ENCODE peak calls at places on chromosomes 6 and 20, in five cellular contexts. E, S, D, K and H are unnamed samples. For H3K36me3 and H3K27me3, the result is how much of the 10 kb centered on the place peaks cover.

GRCh38 chr20:22619806-22620205 is 35.4 kb upstream of the FOXA2 start:
- DNase-seq in E (no peak), S (no peak), K (no peak), D (no peak), H (peak)

GRCh38 chr20:25275813-25276532 is 28.1 kb downstream of the PYGB start:
- DNase-seq in S (no peak), K (no peak), E (no peak), D (peak), H (peak)

GRCh38 chr6:153131037-153131981 is at the start of gene RGS17:
- DNase-seq in K (peak), E (peak), D (peak), S (peak), H (peak)

GRCh38 chr20:60101201-60101893 is 143.1 kb downstream of the CDH26 start:
- DNase-seq in E (no peak), D (no peak), S (no peak), K (no peak), H (no peak)

GRCh38 chr20:36435799-36436541 is 105.3 kb upstream of the MYL9 start:
- DNase-seq in S (peak), D (peak), E (peak), K (peak), H (peak)

GRCh38 chr6:160031442-160031841 is 62.6 kb downstream of the IGF2R start:
- DNase-seq in E (no peak), K (peak), S (no peak), D (no peak), H (no peak)

GRCh38 chr20:10550204-10551118 is 115.4 kb downstream of the SLX4IP start:
- DNase-seq in S (no peak), E (no peak), D (no peak), K (no peak), H (no peak)

GRCh38 chr6:125421853-125422252 is 120.1 kb upstream of the HDDC2 start:
- DNase-seq in E (no peak), D (no peak), S (peak), K (peak), H (peak)

GRCh38 chr20:37534401-37535157 is 6.9 kb upstream of the BLCAP start:
- DNase-seq in D (peak), S (peak), E (peak), K (peak), H (peak)

GRCh38 chr6:25193865-25194679 is 85.1 kb upstream of the CARMIL1 start:
- DNase-seq in K (no peak), D (no peak), E (no peak), S (no peak), H (no peak)

DNA sequence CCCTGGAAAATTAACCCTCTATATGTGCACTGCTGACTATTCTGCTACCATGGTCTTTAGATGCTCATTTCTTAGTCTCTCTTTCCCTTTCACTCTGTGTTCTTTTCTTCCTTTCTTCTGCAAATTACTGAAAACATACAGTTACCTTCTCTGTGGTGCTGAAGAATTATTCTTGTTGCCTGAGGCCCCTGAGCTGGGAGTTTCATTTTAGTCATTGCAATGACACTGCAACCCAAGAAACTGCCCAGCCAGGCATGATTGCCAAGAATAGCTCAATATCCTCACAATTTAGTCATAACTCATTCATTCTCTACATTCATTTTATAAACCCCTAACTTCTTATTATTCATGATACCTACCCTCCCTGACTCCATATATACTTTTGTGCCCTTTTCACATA is 245.8 kb upstream of the RAB32 start:
- DNase-seq in E (no peak), D (no peak), K (no peak), S (no peak), H (no peak)
- H3K36me3 ChIP-seq in E (under half), D (under half), K (under half), S (under half), H (under half)

GRCh38 chr20:57397004-57397692 is 6.0 kb downstream of the RBM38 start:
- DNase-seq in D (no peak), S (no peak), E (no peak), K (peak), H (no peak)
- H3K4me3 ChIP-seq in D (no peak), S (no peak), E (peak), K (no peak), H (no peak)

DNA sequence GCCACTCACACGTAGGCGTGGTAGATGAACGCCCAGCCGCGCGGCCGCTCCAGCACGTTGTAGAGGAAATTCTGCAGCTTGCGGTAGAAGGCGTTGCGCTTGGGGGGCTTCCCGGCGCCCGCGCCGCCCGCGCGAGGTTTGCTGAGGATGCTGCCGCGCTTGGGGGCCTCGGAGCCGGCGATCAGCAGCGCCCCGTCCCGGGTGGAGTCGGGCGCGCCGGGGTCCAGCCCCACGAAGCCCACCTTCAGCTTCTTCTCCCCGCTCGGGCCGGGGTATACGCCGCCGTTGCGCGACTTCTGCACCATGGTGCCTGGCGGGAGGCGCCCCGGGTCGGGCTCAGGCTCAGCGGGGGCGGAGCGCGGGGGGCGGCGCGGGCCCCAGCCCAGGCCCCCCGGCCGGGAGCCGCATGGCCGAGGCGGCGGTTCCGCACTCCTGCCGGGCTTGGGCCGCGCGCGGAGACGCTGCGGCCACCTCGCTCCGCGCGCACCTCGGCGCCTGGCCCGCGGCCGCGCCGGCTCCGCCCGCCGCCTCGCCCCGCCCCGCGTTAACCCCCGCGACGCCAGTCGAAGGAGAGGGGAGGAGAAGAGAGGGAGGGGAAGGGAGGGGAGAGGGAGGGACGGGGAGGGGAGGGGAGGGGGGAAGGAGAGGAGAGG is at the start of gene KCNQ2:
- DNase-seq in K (no peak), S (no peak), D (no peak), E (no peak), H (peak)
- H3K27me3 ChIP-seq in K (under half), S (half or more), D (under half), E (under half), H (under half)

GRCh38 chr6:157912326-157912725 is 69.3 kb upstream of the SYNJ2 start:
- DNase-seq in D (peak), S (peak), E (no peak), K (peak), H (peak)
- H3K36me3 ChIP-seq in D (under half), S (under half), E (under half), K (under half), H (under half)

DNA sequence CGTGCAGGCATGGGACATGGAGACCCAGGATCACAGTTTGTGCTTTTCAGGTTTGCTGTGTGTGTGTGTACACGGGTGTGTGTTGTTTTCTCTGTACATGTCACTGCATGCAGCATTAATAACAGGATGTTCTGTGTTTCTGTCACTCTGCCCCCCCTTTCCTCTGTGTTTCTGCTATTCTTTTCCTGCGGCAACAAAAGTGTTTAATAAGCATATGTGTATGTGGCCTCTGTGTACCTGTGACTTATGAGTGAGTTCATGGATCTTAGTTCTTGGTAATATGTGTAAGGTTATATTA is 9.8 kb downstream of the SYNGAP1 start:
- DNase-seq in S (no peak), D (no peak), E (no peak), K (no peak), H (no peak)
- H3K4me3 ChIP-seq in S (no peak), D (no peak), E (no peak), K (no peak), H (no peak)

DNA sequence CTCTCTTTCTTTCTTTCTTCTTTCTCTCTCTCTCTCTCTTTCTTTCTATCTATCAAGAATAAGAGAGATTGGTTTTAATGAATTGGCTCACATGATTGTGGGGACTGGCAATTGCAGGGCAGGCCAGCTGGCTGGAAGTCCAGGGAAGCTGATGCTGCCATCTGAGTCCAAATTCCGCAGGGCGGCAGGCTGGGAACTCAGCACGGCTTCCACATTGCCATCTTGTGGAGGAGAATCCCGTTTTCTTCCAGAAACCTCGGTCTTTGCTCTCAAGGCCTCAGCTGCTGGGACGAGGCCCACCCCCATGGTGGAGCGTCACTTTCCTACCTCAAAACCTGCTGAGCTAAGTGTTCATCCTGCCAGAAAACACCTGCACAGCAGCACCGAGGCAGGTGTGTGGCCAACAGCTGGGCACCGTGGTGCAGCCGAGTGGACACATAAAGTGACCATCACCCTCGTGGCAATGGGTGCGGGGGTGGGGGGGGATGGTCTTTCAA is 58.8 kb upstream of the SLCO4A1 start:
- DNase-seq in D (no peak), E (no peak), S (peak), K (no peak), H (peak)
- H3K27me3 ChIP-seq in D (under half), E (under half), S (under half), K (under half), H (under half)

GRCh38 chr6:128487055-128487454 is 33.3 kb downstream of the PTPRK start:
- DNase-seq in D (no peak), K (no peak), E (no peak), S (peak), H (no peak)
- H3K36me3 ChIP-seq in D (under half), K (under half), E (under half), S (under half), H (under half)

GRCh38 chr20:57688864-57689263 is 21.0 kb downstream of the PMEPA1 start:
- DNase-seq in S (no peak), E (no peak), K (no peak), D (no peak), H (no peak)
- H3K4me3 ChIP-seq in S (no peak), E (no peak), K (no peak), D (no peak), H (no peak)